ENCODE peak calls at places on chromosomes 3 and 15, in five cellular contexts. A, M, B, P and V are unnamed samples.
A peak's percentile ranks its signal among the peaks of the same experiment; 100 is the strongest.

GRCh38 chr3:191328383-191328962 is 721 bp upstream of the CCDC50 start:
- DNase-seq in A (no peak), M (no peak), B (no peak), P (peak; percentile 53), V (no peak)

GRCh38 chr3:12574656-12575055 is 17.8 kb downstream of the MKRN2 start:
- DNase-seq in A (no peak), M (no peak), B (no peak), P (no peak), V (no peak)

GRCh38 chr3:195098741-195099525 is 172.0 kb downstream of the XXYLT1 start:
- DNase-seq in A (peak; percentile 37), M (no peak), B (no peak), P (no peak), V (no peak)

GRCh38 chr3:182212479-182213076 is 500.9 kb downstream of the SOX2 start:
- DNase-seq in A (no peak), M (peak; percentile 65), B (peak; percentile 16), P (peak; percentile 85), V (peak; percentile 21)

GRCh38 chr3:71726106-71726505 is 904 bp upstream of the EIF4E3 start:
- DNase-seq in A (no peak), M (no peak), B (no peak), P (no peak), V (no peak)

GRCh38 chr15:45641374-45641778 is 6.5 kb downstream of the SQOR start:
- DNase-seq in A (no peak), M (peak; percentile 64), B (peak; percentile 91), P (no peak), V (peak; percentile 94)

GRCh38 chr3:11037966-11038365 is 45.4 kb downstream of the SLC6A1 start:
- DNase-seq in A (no peak), M (no peak), B (no peak), P (no peak), V (no peak)

GRCh38 chr15:26178821-26179220 is 315.7 kb upstream of the ATP10A start:
- DNase-seq in A (no peak), M (no peak), B (no peak), P (no peak), V (no peak)

GRCh38 chr3:64295594-64295993 is 70.3 kb upstream of the PRICKLE2 start:
- DNase-seq in A (no peak), M (no peak), B (peak; percentile 83), P (no peak), V (peak; percentile 80)

GRCh38 chr3:49899815-49900214 is 3.9 kb downstream of the MST1R start:
- DNase-seq in A (no peak), M (no peak), B (no peak), P (peak; percentile 82), V (no peak)

GRCh38 chr15:33194704-33195261 is at the start of gene FMN1:
- DNase-seq in A (peak; percentile 98), M (peak; percentile 95), B (peak; percentile 84), P (peak; percentile 99), V (peak; percentile 74)

GRCh38 chr3:184832044-184832443 is 20.1 kb downstream of the VPS8 start:
- DNase-seq in A (no peak), M (no peak), B (no peak), P (no peak), V (no peak)

GRCh38 chr15:67824157-67824899 is 981 bp upstream of the SKOR1 start:
- DNase-seq in A (no peak), M (no peak), B (no peak), P (peak; percentile 54), V (no peak)

GRCh38 chr15:67825880-67826716 is 789 bp downstream of the SKOR1 start:
- DNase-seq in A (no peak), M (no peak), B (no peak), P (peak; percentile 76), V (no peak)

GRCh38 chr15:67823371-67824156 is 1.7 kb upstream of the SKOR1 start:
- DNase-seq in A (no peak), M (no peak), B (no peak), P (peak; percentile 65), V (no peak)

GRCh38 chr15:67826717-67827560 is 1.6 kb downstream of the SKOR1 start:
- DNase-seq in A (peak; percentile 41), M (no peak), B (no peak), P (peak; percentile 69), V (no peak)

GRCh38 chr15:67824900-67825879 is at the start of gene SKOR1:
- DNase-seq in A (peak; percentile 65), M (no peak), B (no peak), P (peak; percentile 89), V (no peak)
- H3K4me3 ChIP-seq in A (no peak within 1 kb of the TSS), M (no peak within 1 kb of the TSS), B (peak within 1 kb of the TSS; percentile 20), P (no peak within 1 kb of the TSS), V (peak within 1 kb of the TSS; percentile 15)

GRCh38 chr3:129627350-129628168 is 21.1 kb upstream of the PLXND1 start:
- DNase-seq in A (peak; percentile 86), M (peak; percentile 76), B (peak; percentile 74), P (peak; percentile 94), V (peak; percentile 66)
- H3K4me3 ChIP-seq in A (peak overlapping the region; percentile 64), M (peak overlapping the region; percentile 17), B (peak overlapping the region; percentile 42), P (peak overlapping the region; percentile 85), V (peak overlapping the region; percentile 40)

DNA sequence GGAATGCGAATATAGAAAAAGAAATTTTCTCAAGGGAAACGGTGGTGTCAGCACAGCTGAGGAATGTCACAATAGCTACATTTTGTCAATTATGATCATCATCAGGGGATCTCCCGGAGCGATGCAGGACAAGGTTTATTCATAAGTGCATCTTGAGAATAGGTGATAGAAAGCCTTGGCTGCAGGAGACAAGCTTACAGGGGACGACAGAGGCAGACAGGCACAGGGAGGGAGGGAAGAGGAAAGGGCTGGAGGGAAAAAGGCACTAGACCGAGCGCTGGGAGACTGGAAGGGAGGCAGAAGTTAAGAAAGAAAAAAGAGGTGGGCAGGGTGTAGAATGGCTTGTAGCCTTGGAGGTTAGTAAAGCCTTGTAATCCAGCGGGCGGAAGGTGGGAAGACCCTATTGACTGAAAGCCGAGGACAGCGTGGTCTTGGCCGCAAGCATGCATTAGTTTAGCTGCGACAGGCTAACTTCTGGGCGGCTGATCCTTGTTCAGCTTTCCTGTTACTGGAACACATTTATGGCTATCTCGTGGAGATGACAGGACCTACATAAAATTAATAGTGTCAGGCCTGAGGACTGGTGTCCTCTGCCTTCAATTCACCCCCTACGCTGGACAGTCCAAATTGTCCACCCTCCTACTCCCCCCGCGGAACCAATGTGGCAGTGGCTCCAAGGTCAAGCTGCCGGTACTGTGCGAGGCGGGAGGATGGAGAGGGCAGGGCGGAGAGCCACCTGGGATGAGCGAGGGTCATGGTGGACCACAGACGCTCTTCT is 1.5 kb upstream of the NECTIN3 start:
- DNase-seq in A (no peak), M (no peak), B (no peak), P (peak; percentile 69), V (no peak)
- H3K4me3 ChIP-seq in A (peak overlapping the region; percentile 82), M (peak overlapping the region; percentile 41), B (peak overlapping the region; percentile 97), P (peak overlapping the region; percentile 81), V (peak overlapping the region; percentile 89)

GRCh38 chr3:61947456-61947855 is 386.1 kb downstream of the PTPRG start:
- DNase-seq in A (no peak), M (no peak), B (no peak), P (no peak), V (no peak)
- H3K4me3 ChIP-seq in A (no peak overlapping the region), M (no peak overlapping the region), B (no peak overlapping the region), P (no peak overlapping the region), V (no peak overlapping the region)

GRCh38 chr3:116916836-116917235 is 207.3 kb downstream of the TUSC7 start:
- DNase-seq in A (no peak), M (no peak), B (no peak), P (no peak), V (no peak)

GRCh38 chr3:116914004-116914403 is 204.4 kb downstream of the TUSC7 start:
- DNase-seq in A (no peak), M (no peak), B (no peak), P (no peak), V (no peak)

GRCh38 chr3:116912116-116912515 is 202.5 kb downstream of the TUSC7 start:
- DNase-seq in A (no peak), M (no peak), B (no peak), P (no peak), V (no peak)
- H3K4me3 ChIP-seq in A (no peak overlapping the region), M (no peak overlapping the region), B (no peak overlapping the region), P (no peak overlapping the region), V (no peak overlapping the region)

DNA sequence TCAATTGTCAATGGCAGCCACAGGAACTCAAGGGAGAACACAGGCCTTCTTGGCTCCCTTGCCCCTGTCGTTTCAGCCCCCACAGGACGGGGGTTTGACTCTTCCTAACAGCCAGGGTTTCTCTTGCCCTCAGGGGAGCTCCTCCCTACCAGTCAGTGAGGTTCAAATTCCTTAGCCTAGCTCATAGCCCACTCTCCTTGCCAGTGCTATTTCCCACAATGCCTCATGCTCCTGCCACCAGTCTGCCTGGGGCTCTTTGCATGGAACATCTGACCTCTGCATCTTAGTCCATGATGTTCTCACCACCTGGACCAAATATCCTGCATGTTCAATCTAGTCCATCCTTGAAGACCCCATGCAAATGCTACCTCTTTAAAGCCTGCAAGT is 78.1 kb downstream of the MYO1E start:
- DNase-seq in A (no peak), M (no peak), B (peak; percentile 37), P (no peak), V (no peak)
- H3K4me3 ChIP-seq in A (no peak overlapping the region), M (no peak overlapping the region), B (no peak overlapping the region), P (no peak overlapping the region), V (no peak overlapping the region)

GRCh38 chr3:5317572-5317971 is 130.1 kb downstream of the EDEM1 start:
- DNase-seq in A (no peak), M (no peak), B (no peak), P (no peak), V (no peak)
- H3K4me3 ChIP-seq in A (no peak overlapping the region), M (no peak overlapping the region), B (no peak overlapping the region), P (no peak overlapping the region), V (no peak overlapping the region)